ENCODE peak calls at places on chromosomes 3 and 15, in nine cellular contexts. A, U, I, H, M, G, F, X and S are unnamed samples.

GRCh38 chr15:90829942-90830440 is 38.4 kb upstream of the FURIN start:
- DNase-seq in H (peak), U (no peak), X (peak), M (no peak), F (no peak), A (no peak), G (no peak), I (no peak), S (no peak)

GRCh38 chr15:65032823-65033537 is 3.5 kb upstream of the MTFMT start:
- DNase-seq in F (peak), I (peak), M (peak), H (peak), U (peak), X (peak), G (peak), A (peak), S (peak)

GRCh38 chr15:94300612-94301011 is 69.3 kb downstream of the MCTP2 start:
- DNase-seq in U (no peak), H (no peak), I (no peak), G (no peak), F (no peak), X (no peak), M (no peak), A (no peak), S (no peak)

GRCh38 chr15:66955871-66956585 is 109.4 kb upstream of the SMAD3 start:
- DNase-seq in I (no peak), H (no peak), F (no peak), A (peak), X (no peak), U (peak), M (peak), G (peak), S (peak)

GRCh38 chr3:169836058-169836941 is 23.6 kb upstream of the LRRC34 start:
- DNase-seq in X (no peak), G (peak), M (no peak), A (no peak), F (no peak), H (no peak), I (no peak), U (peak), S (no peak)

GRCh38 chr3:34157491-34157890 is 359.1 kb downstream of the PDCD6IP start:
- DNase-seq in A (no peak), I (no peak), M (no peak), U (no peak), F (no peak), G (peak), X (no peak), H (no peak), S (no peak)

GRCh38 chr3:48141225-48142137 is 46.7 kb downstream of the CDC25A start:
- DNase-seq in X (no peak), H (no peak), U (no peak), F (no peak), G (no peak), I (no peak), A (no peak), M (no peak), S (peak)

GRCh38 chr3:148924572-148924971 is 59.5 kb downstream of the CPA3 start:
- DNase-seq in H (no peak), U (peak), A (peak), I (no peak), G (no peak), X (no peak), F (no peak), M (no peak), S (peak)

GRCh38 chr3:45807645-45808540 is 11.6 kb upstream of the SLC6A20 start:
- DNase-seq in U (no peak), A (peak), X (no peak), F (no peak), M (no peak), G (no peak), I (no peak), H (no peak), S (no peak)